ENCODE peak calls at places on chromosomes 7 and 10, in nine cellular contexts. One of them, this sample, is unnamed.

GRCh38 chr7:132336797-132337196 is 239.5 kb downstream of the PLXNA4 start:
- DNase-seq in tibial artery: no peak
- DNase-seq in amniotic stem cell: no peak
- DNase-seq in left ventricle myocardium superior: no peak
- DNase-seq in NAMALWA: no peak
- DNase-seq in NCI-H2029: peak
- DNase-seq in activated CD8-positive, alpha-beta memory T cell treated with anti-CD3 and anti-CD28 coated beads for 24 hours: no peak
- DNase-seq in HEK293T: no peak
- DNase-seq in cerebellar cortex: no peak
- DNase-seq in this sample: no peak

GRCh38 chr7:25028370-25028971 is 48.5 kb upstream of the OSBPL3 start:
- DNase-seq in tibial artery: no peak
- DNase-seq in amniotic stem cell: no peak
- DNase-seq in left ventricle myocardium superior: no peak
- DNase-seq in NAMALWA: no peak
- DNase-seq in NCI-H2029: no peak
- DNase-seq in activated CD8-positive, alpha-beta memory T cell treated with anti-CD3 and anti-CD28 coated beads for 24 hours: no peak
- DNase-seq in HEK293T: no peak
- DNase-seq in cerebellar cortex: no peak
- DNase-seq in this sample: peak

GRCh38 chr7:34096135-34096775 is 190.9 kb downstream of the BMPER start:
- DNase-seq in tibial artery: peak
- DNase-seq in amniotic stem cell: no peak
- DNase-seq in left ventricle myocardium superior: peak
- DNase-seq in NAMALWA: no peak
- DNase-seq in NCI-H2029: no peak
- DNase-seq in activated CD8-positive, alpha-beta memory T cell treated with anti-CD3 and anti-CD28 coated beads for 24 hours: no peak
- DNase-seq in HEK293T: no peak
- DNase-seq in cerebellar cortex: peak
- DNase-seq in this sample: no peak

GRCh38 chr7:43647772-43648643 is 65.1 kb downstream of the STK17A start:
- DNase-seq in tibial artery: peak
- DNase-seq in amniotic stem cell: peak
- DNase-seq in left ventricle myocardium superior: peak
- DNase-seq in NAMALWA: peak
- DNase-seq in NCI-H2029: peak
- DNase-seq in activated CD8-positive, alpha-beta memory T cell treated with anti-CD3 and anti-CD28 coated beads for 24 hours: peak
- DNase-seq in HEK293T: no peak
- DNase-seq in cerebellar cortex: peak
- DNase-seq in this sample: peak

GRCh38 chr7:43737467-43738127 is 8.3 kb upstream of the COA1 start:
- DNase-seq in tibial artery: no peak
- DNase-seq in amniotic stem cell: no peak
- DNase-seq in left ventricle myocardium superior: no peak
- DNase-seq in NAMALWA: no peak
- DNase-seq in NCI-H2029: no peak
- DNase-seq in activated CD8-positive, alpha-beta memory T cell treated with anti-CD3 and anti-CD28 coated beads for 24 hours: no peak
- DNase-seq in HEK293T: no peak
- DNase-seq in cerebellar cortex: no peak
- DNase-seq in this sample: no peak

GRCh38 chr7:20323587-20323986 is 7.1 kb upstream of the ITGB8 start:
- DNase-seq in tibial artery: no peak
- DNase-seq in amniotic stem cell: no peak
- DNase-seq in left ventricle myocardium superior: no peak
- DNase-seq in NAMALWA: no peak
- DNase-seq in NCI-H2029: no peak
- DNase-seq in activated CD8-positive, alpha-beta memory T cell treated with anti-CD3 and anti-CD28 coated beads for 24 hours: no peak
- DNase-seq in HEK293T: no peak
- DNase-seq in cerebellar cortex: no peak
- DNase-seq in this sample: no peak

GRCh38 chr7:133633055-133633454 is 380.2 kb downstream of the EXOC4 start:
- DNase-seq in tibial artery: no peak
- DNase-seq in amniotic stem cell: no peak
- DNase-seq in left ventricle myocardium superior: no peak
- DNase-seq in NAMALWA: no peak
- DNase-seq in NCI-H2029: no peak
- DNase-seq in activated CD8-positive, alpha-beta memory T cell treated with anti-CD3 and anti-CD28 coated beads for 24 hours: no peak
- DNase-seq in HEK293T: no peak
- DNase-seq in cerebellar cortex: no peak
- DNase-seq in this sample: no peak

GRCh38 chr7:120363414-120363813 is 90.4 kb downstream of the KCND2 start:
- DNase-seq in tibial artery: no peak
- DNase-seq in amniotic stem cell: no peak
- DNase-seq in left ventricle myocardium superior: no peak
- DNase-seq in NAMALWA: no peak
- DNase-seq in NCI-H2029: no peak
- DNase-seq in activated CD8-positive, alpha-beta memory T cell treated with anti-CD3 and anti-CD28 coated beads for 24 hours: no peak
- DNase-seq in HEK293T: no peak
- DNase-seq in cerebellar cortex: no peak
- DNase-seq in this sample: no peak

GRCh38 chr7:4079366-4079765 is 602.7 kb upstream of the FOXK1 start:
- DNase-seq in tibial artery: no peak
- DNase-seq in amniotic stem cell: no peak
- DNase-seq in left ventricle myocardium superior: no peak
- DNase-seq in NAMALWA: no peak
- DNase-seq in NCI-H2029: no peak
- DNase-seq in activated CD8-positive, alpha-beta memory T cell treated with anti-CD3 and anti-CD28 coated beads for 24 hours: peak
- DNase-seq in HEK293T: no peak
- DNase-seq in cerebellar cortex: no peak
- DNase-seq in this sample: no peak

GRCh38 chr7:148944935-148945934 is 61.1 kb upstream of the EZH2 start:
- DNase-seq in tibial artery: no peak
- DNase-seq in amniotic stem cell: peak
- DNase-seq in left ventricle myocardium superior: no peak
- DNase-seq in NAMALWA: no peak
- DNase-seq in NCI-H2029: peak
- DNase-seq in activated CD8-positive, alpha-beta memory T cell treated with anti-CD3 and anti-CD28 coated beads for 24 hours: no peak
- DNase-seq in HEK293T: no peak
- DNase-seq in cerebellar cortex: no peak
- DNase-seq in this sample: no peak

GRCh38 chr10:131830446-131831130 is 70.2 kb upstream of the PPP2R2D start:
- DNase-seq in tibial artery: peak
- DNase-seq in amniotic stem cell: no peak
- DNase-seq in left ventricle myocardium superior: no peak
- DNase-seq in NAMALWA: no peak
- DNase-seq in NCI-H2029: no peak
- DNase-seq in activated CD8-positive, alpha-beta memory T cell treated with anti-CD3 and anti-CD28 coated beads for 24 hours: no peak
- DNase-seq in HEK293T: no peak
- DNase-seq in cerebellar cortex: no peak
- DNase-seq in this sample: no peak

GRCh38 chr7:73358590-73359275 is 30.8 kb downstream of the FKBP6 start:
- DNase-seq in tibial artery: no peak
- DNase-seq in amniotic stem cell: no peak
- DNase-seq in left ventricle myocardium superior: no peak
- DNase-seq in NAMALWA: no peak
- DNase-seq in NCI-H2029: no peak
- DNase-seq in activated CD8-positive, alpha-beta memory T cell treated with anti-CD3 and anti-CD28 coated beads for 24 hours: no peak
- DNase-seq in HEK293T: no peak
- DNase-seq in cerebellar cortex: no peak
- DNase-seq in this sample: no peak

GRCh38 chr7:18570890-18571478 is 75.4 kb downstream of the HDAC9 start:
- DNase-seq in tibial artery: no peak
- DNase-seq in amniotic stem cell: no peak
- DNase-seq in left ventricle myocardium superior: no peak
- DNase-seq in NAMALWA: peak
- DNase-seq in NCI-H2029: peak
- DNase-seq in activated CD8-positive, alpha-beta memory T cell treated with anti-CD3 and anti-CD28 coated beads for 24 hours: no peak
- DNase-seq in HEK293T: no peak
- DNase-seq in cerebellar cortex: peak
- DNase-seq in this sample: peak

GRCh38 chr10:122098924-122099323 is 110.0 kb downstream of the TACC2 start:
- DNase-seq in tibial artery: peak
- DNase-seq in amniotic stem cell: no peak
- DNase-seq in left ventricle myocardium superior: no peak
- DNase-seq in NAMALWA: no peak
- DNase-seq in NCI-H2029: no peak
- DNase-seq in activated CD8-positive, alpha-beta memory T cell treated with anti-CD3 and anti-CD28 coated beads for 24 hours: no peak
- DNase-seq in HEK293T: no peak
- DNase-seq in cerebellar cortex: peak
- DNase-seq in this sample: no peak

GRCh38 chr7:137760111-137760510 is 86.7 kb downstream of the DGKI start:
- DNase-seq in tibial artery: no peak
- DNase-seq in amniotic stem cell: no peak
- DNase-seq in left ventricle myocardium superior: no peak
- DNase-seq in NAMALWA: no peak
- DNase-seq in NCI-H2029: peak
- DNase-seq in activated CD8-positive, alpha-beta memory T cell treated with anti-CD3 and anti-CD28 coated beads for 24 hours: no peak
- DNase-seq in HEK293T: no peak
- DNase-seq in cerebellar cortex: peak
- DNase-seq in this sample: no peak

GRCh38 chr10:110007171-110007700 is 548 bp upstream of the ADD3 start:
- DNase-seq in tibial artery: no peak
- DNase-seq in amniotic stem cell: no peak
- DNase-seq in left ventricle myocardium superior: no peak
- DNase-seq in NAMALWA: no peak
- DNase-seq in NCI-H2029: no peak
- DNase-seq in activated CD8-positive, alpha-beta memory T cell treated with anti-CD3 and anti-CD28 coated beads for 24 hours: no peak
- DNase-seq in HEK293T: peak
- DNase-seq in cerebellar cortex: no peak
- DNase-seq in this sample: peak

GRCh38 chr10:122703483-122704448 is 4.1 kb upstream of the C10orf120 start:
- DNase-seq in tibial artery: no peak
- DNase-seq in amniotic stem cell: peak
- DNase-seq in left ventricle myocardium superior: peak
- DNase-seq in NAMALWA: peak
- DNase-seq in NCI-H2029: peak
- DNase-seq in activated CD8-positive, alpha-beta memory T cell treated with anti-CD3 and anti-CD28 coated beads for 24 hours: peak
- DNase-seq in HEK293T: peak
- DNase-seq in cerebellar cortex: peak
- DNase-seq in this sample: peak

GRCh38 chr7:128110641-128111365 is 79.6 kb upstream of the LRRC4 start:
- DNase-seq in tibial artery: peak
- DNase-seq in amniotic stem cell: no peak
- DNase-seq in left ventricle myocardium superior: no peak
- DNase-seq in NAMALWA: no peak
- DNase-seq in NCI-H2029: no peak
- DNase-seq in activated CD8-positive, alpha-beta memory T cell treated with anti-CD3 and anti-CD28 coated beads for 24 hours: no peak
- DNase-seq in HEK293T: no peak
- DNase-seq in cerebellar cortex: no peak
- DNase-seq in this sample: no peak

GRCh38 chr10:68665841-68666240 is 55.2 kb upstream of the CCAR1 start:
- DNase-seq in tibial artery: no peak
- DNase-seq in amniotic stem cell: no peak
- DNase-seq in left ventricle myocardium superior: no peak
- DNase-seq in NAMALWA: no peak
- DNase-seq in NCI-H2029: no peak
- DNase-seq in activated CD8-positive, alpha-beta memory T cell treated with anti-CD3 and anti-CD28 coated beads for 24 hours: no peak
- DNase-seq in HEK293T: no peak
- DNase-seq in cerebellar cortex: no peak
- DNase-seq in this sample: peak

GRCh38 chr10:57864789-57865676 is 402.7 kb downstream of the IPMK start:
- DNase-seq in tibial artery: no peak
- DNase-seq in amniotic stem cell: no peak
- DNase-seq in left ventricle myocardium superior: no peak
- DNase-seq in NAMALWA: no peak
- DNase-seq in NCI-H2029: no peak
- DNase-seq in activated CD8-positive, alpha-beta memory T cell treated with anti-CD3 and anti-CD28 coated beads for 24 hours: no peak
- DNase-seq in HEK293T: no peak
- DNase-seq in cerebellar cortex: no peak
- DNase-seq in this sample: no peak

GRCh38 chr7:124411796-124412195 is 353.8 kb downstream of the GPR37 start:
- DNase-seq in tibial artery: no peak
- DNase-seq in amniotic stem cell: no peak
- DNase-seq in left ventricle myocardium superior: no peak
- DNase-seq in NAMALWA: peak
- DNase-seq in NCI-H2029: no peak
- DNase-seq in activated CD8-positive, alpha-beta memory T cell treated with anti-CD3 and anti-CD28 coated beads for 24 hours: no peak
- DNase-seq in HEK293T: no peak
- DNase-seq in cerebellar cortex: no peak
- DNase-seq in this sample: no peak

GRCh38 chr7:137146996-137147720 is 196.4 kb downstream of the PTN start:
- DNase-seq in tibial artery: no peak
- DNase-seq in amniotic stem cell: no peak
- DNase-seq in left ventricle myocardium superior: no peak
- DNase-seq in NAMALWA: no peak
- DNase-seq in NCI-H2029: no peak
- DNase-seq in activated CD8-positive, alpha-beta memory T cell treated with anti-CD3 and anti-CD28 coated beads for 24 hours: no peak
- DNase-seq in HEK293T: no peak
- DNase-seq in cerebellar cortex: no peak
- DNase-seq in this sample: no peak

GRCh38 chr7:135957627-135958026 is 19.5 kb downstream of the MTPN start:
- DNase-seq in tibial artery: no peak
- DNase-seq in amniotic stem cell: no peak
- DNase-seq in left ventricle myocardium superior: no peak
- DNase-seq in NAMALWA: no peak
- DNase-seq in NCI-H2029: no peak
- DNase-seq in activated CD8-positive, alpha-beta memory T cell treated with anti-CD3 and anti-CD28 coated beads for 24 hours: no peak
- DNase-seq in HEK293T: no peak
- DNase-seq in cerebellar cortex: no peak
- DNase-seq in this sample: no peak

GRCh38 chr7:128939861-128940410 is 2.2 kb downstream of the IRF5 start:
- DNase-seq in tibial artery: no peak
- DNase-seq in amniotic stem cell: no peak
- DNase-seq in left ventricle myocardium superior: no peak
- DNase-seq in NAMALWA: peak
- DNase-seq in NCI-H2029: no peak
- DNase-seq in activated CD8-positive, alpha-beta memory T cell treated with anti-CD3 and anti-CD28 coated beads for 24 hours: no peak
- DNase-seq in HEK293T: no peak
- DNase-seq in cerebellar cortex: no peak
- DNase-seq in this sample: no peak

GRCh38 chr10:8638088-8638672 is 583.7 kb downstream of the GATA3 start:
- DNase-seq in tibial artery: no peak
- DNase-seq in amniotic stem cell: no peak
- DNase-seq in left ventricle myocardium superior: no peak
- DNase-seq in NAMALWA: no peak
- DNase-seq in NCI-H2029: no peak
- DNase-seq in activated CD8-positive, alpha-beta memory T cell treated with anti-CD3 and anti-CD28 coated beads for 24 hours: no peak
- DNase-seq in HEK293T: no peak
- DNase-seq in cerebellar cortex: no peak
- DNase-seq in this sample: no peak

GRCh38 chr7:129872054-129872453 is 80.7 kb downstream of the UBE2H start:
- DNase-seq in tibial artery: no peak
- DNase-seq in amniotic stem cell: no peak
- DNase-seq in left ventricle myocardium superior: no peak
- DNase-seq in NAMALWA: no peak
- DNase-seq in NCI-H2029: no peak
- DNase-seq in activated CD8-positive, alpha-beta memory T cell treated with anti-CD3 and anti-CD28 coated beads for 24 hours: no peak
- DNase-seq in HEK293T: no peak
- DNase-seq in cerebellar cortex: no peak
- DNase-seq in this sample: no peak

GRCh38 chr10:23047201-23048050 is 48.0 kb upstream of the MSRB2 start:
- DNase-seq in tibial artery: no peak
- DNase-seq in amniotic stem cell: no peak
- DNase-seq in left ventricle myocardium superior: no peak
- DNase-seq in NAMALWA: no peak
- DNase-seq in NCI-H2029: no peak
- DNase-seq in activated CD8-positive, alpha-beta memory T cell treated with anti-CD3 and anti-CD28 coated beads for 24 hours: no peak
- DNase-seq in HEK293T: no peak
- DNase-seq in cerebellar cortex: no peak
- DNase-seq in this sample: no peak

GRCh38 chr10:50885097-50885859 is at the start of gene A1CF:
- DNase-seq in tibial artery: no peak
- DNase-seq in amniotic stem cell: no peak
- DNase-seq in left ventricle myocardium superior: no peak
- DNase-seq in NAMALWA: no peak
- DNase-seq in NCI-H2029: no peak
- DNase-seq in activated CD8-positive, alpha-beta memory T cell treated with anti-CD3 and anti-CD28 coated beads for 24 hours: no peak
- DNase-seq in HEK293T: no peak
- DNase-seq in cerebellar cortex: no peak
- DNase-seq in this sample: no peak

GRCh38 chr10:71368639-71369038 is 28.1 kb upstream of the CDH23 start:
- DNase-seq in tibial artery: no peak
- DNase-seq in amniotic stem cell: no peak
- DNase-seq in left ventricle myocardium superior: no peak
- DNase-seq in NAMALWA: peak
- DNase-seq in NCI-H2029: no peak
- DNase-seq in activated CD8-positive, alpha-beta memory T cell treated with anti-CD3 and anti-CD28 coated beads for 24 hours: no peak
- DNase-seq in HEK293T: peak
- DNase-seq in cerebellar cortex: no peak
- DNase-seq in this sample: no peak

GRCh38 chr10:75043256-75044121 is 68.0 kb upstream of the SAMD8 start:
- DNase-seq in tibial artery: no peak
- DNase-seq in amniotic stem cell: no peak
- DNase-seq in left ventricle myocardium superior: no peak
- DNase-seq in NAMALWA: no peak
- DNase-seq in NCI-H2029: no peak
- DNase-seq in activated CD8-positive, alpha-beta memory T cell treated with anti-CD3 and anti-CD28 coated beads for 24 hours: peak
- DNase-seq in HEK293T: no peak
- DNase-seq in cerebellar cortex: no peak
- DNase-seq in this sample: no peak

GRCh38 chr10:103869336-103869735 is 14.0 kb upstream of the SH3PXD2A start:
- DNase-seq in tibial artery: peak
- DNase-seq in amniotic stem cell: no peak
- DNase-seq in left ventricle myocardium superior: no peak
- DNase-seq in NAMALWA: no peak
- DNase-seq in NCI-H2029: no peak
- DNase-seq in activated CD8-positive, alpha-beta memory T cell treated with anti-CD3 and anti-CD28 coated beads for 24 hours: no peak
- DNase-seq in HEK293T: no peak
- DNase-seq in cerebellar cortex: no peak
- DNase-seq in this sample: no peak

This sample was measured in Caki2.